ENCODE peak calls at places on chromosomes 3 and 15, in ten cellular contexts. One of them, this sample, is unnamed.

GRCh38 chr3:196492080-196492479 is 11.5 kb downstream of the RNF168 start:
- DNase-seq in GM18507: no peak
- DNase-seq in EL: no peak
- DNase-seq in adrenal gland: no peak
- DNase-seq in AG10803: no peak
- DNase-seq in upper lobe of right lung: no peak
- DNase-seq in activated CD4-positive, alpha-beta T cell treated with anti-CD3 and anti-CD28 coated beads for 1 hour: no peak
- DNase-seq in T-helper 9 cell: no peak
- DNase-seq in mucosa of descending colon: no peak
- DNase-seq in activated CD8-positive, alpha-beta T cell treated with anti-CD3 and anti-CD28 coated beads for 36 hours: no peak
- DNase-seq in this sample: no peak

GRCh38 chr3:105606052-105606451 is 239.3 kb downstream of the ALCAM start:
- DNase-seq in GM18507: no peak
- DNase-seq in EL: peak; percentile 46
- DNase-seq in adrenal gland: no peak
- DNase-seq in AG10803: peak; percentile 51
- DNase-seq in upper lobe of right lung: no peak
- DNase-seq in activated CD4-positive, alpha-beta T cell treated with anti-CD3 and anti-CD28 coated beads for 1 hour: no peak
- DNase-seq in T-helper 9 cell: no peak
- DNase-seq in mucosa of descending colon: no peak
- DNase-seq in activated CD8-positive, alpha-beta T cell treated with anti-CD3 and anti-CD28 coated beads for 36 hours: no peak
- DNase-seq in this sample: no peak

GRCh38 chr15:72475674-72476073 is 1.5 kb downstream of the ARIH1 start:
- DNase-seq in GM18507: no peak
- DNase-seq in EL: no peak
- DNase-seq in adrenal gland: no peak
- DNase-seq in AG10803: no peak
- DNase-seq in upper lobe of right lung: no peak
- DNase-seq in activated CD4-positive, alpha-beta T cell treated with anti-CD3 and anti-CD28 coated beads for 1 hour: no peak
- DNase-seq in T-helper 9 cell: no peak
- DNase-seq in mucosa of descending colon: no peak
- DNase-seq in activated CD8-positive, alpha-beta T cell treated with anti-CD3 and anti-CD28 coated beads for 36 hours: no peak
- DNase-seq in this sample: no peak

GRCh38 chr3:143597774-143598652 is 250.3 kb downstream of the SLC9A9 start:
- DNase-seq in GM18507: no peak
- DNase-seq in EL: no peak
- DNase-seq in adrenal gland: no peak
- DNase-seq in AG10803: no peak
- DNase-seq in upper lobe of right lung: no peak
- DNase-seq in activated CD4-positive, alpha-beta T cell treated with anti-CD3 and anti-CD28 coated beads for 1 hour: no peak
- DNase-seq in T-helper 9 cell: no peak
- DNase-seq in mucosa of descending colon: no peak
- DNase-seq in activated CD8-positive, alpha-beta T cell treated with anti-CD3 and anti-CD28 coated beads for 36 hours: no peak
- DNase-seq in this sample: no peak

GRCh38 chr15:65077981-65078352 is 1.4 kb downstream of the KBTBD13 start:
- DNase-seq in GM18507: no peak
- DNase-seq in EL: peak; percentile 51
- DNase-seq in adrenal gland: peak; percentile 53
- DNase-seq in AG10803: peak; percentile 55
- DNase-seq in upper lobe of right lung: peak; percentile 86
- DNase-seq in activated CD4-positive, alpha-beta T cell treated with anti-CD3 and anti-CD28 coated beads for 1 hour: peak; percentile 29
- DNase-seq in T-helper 9 cell: peak; percentile 23
- DNase-seq in mucosa of descending colon: peak; percentile 88
- DNase-seq in activated CD8-positive, alpha-beta T cell treated with anti-CD3 and anti-CD28 coated beads for 36 hours: peak; percentile 69
- DNase-seq in this sample: peak; percentile 18

GRCh38 chr3:28924744-28925360 is 356.0 kb upstream of the RBMS3 start:
- DNase-seq in GM18507: no peak
- DNase-seq in EL: peak; percentile 39
- DNase-seq in adrenal gland: no peak
- DNase-seq in AG10803: peak; percentile 36
- DNase-seq in upper lobe of right lung: no peak
- DNase-seq in activated CD4-positive, alpha-beta T cell treated with anti-CD3 and anti-CD28 coated beads for 1 hour: no peak
- DNase-seq in T-helper 9 cell: no peak
- DNase-seq in mucosa of descending colon: no peak
- DNase-seq in activated CD8-positive, alpha-beta T cell treated with anti-CD3 and anti-CD28 coated beads for 36 hours: no peak
- DNase-seq in this sample: no peak

GRCh38 chr15:42282344-42282743 is 9.1 kb upstream of the TMEM87A start:
- DNase-seq in GM18507: no peak
- DNase-seq in EL: no peak
- DNase-seq in adrenal gland: no peak
- DNase-seq in AG10803: no peak
- DNase-seq in upper lobe of right lung: no peak
- DNase-seq in activated CD4-positive, alpha-beta T cell treated with anti-CD3 and anti-CD28 coated beads for 1 hour: no peak
- DNase-seq in T-helper 9 cell: no peak
- DNase-seq in mucosa of descending colon: no peak
- DNase-seq in activated CD8-positive, alpha-beta T cell treated with anti-CD3 and anti-CD28 coated beads for 36 hours: no peak
- DNase-seq in this sample: no peak

GRCh38 chr3:11847607-11848006 is 922 bp upstream of the TAMM41 start:
- DNase-seq in GM18507: no peak
- DNase-seq in EL: no peak
- DNase-seq in adrenal gland: no peak
- DNase-seq in AG10803: no peak
- DNase-seq in upper lobe of right lung: no peak
- DNase-seq in activated CD4-positive, alpha-beta T cell treated with anti-CD3 and anti-CD28 coated beads for 1 hour: no peak
- DNase-seq in T-helper 9 cell: no peak
- DNase-seq in mucosa of descending colon: no peak
- DNase-seq in activated CD8-positive, alpha-beta T cell treated with anti-CD3 and anti-CD28 coated beads for 36 hours: peak; percentile 42
- DNase-seq in this sample: no peak

GRCh38 chr15:59976480-59976879 is 27.6 kb upstream of the FOXB1 start:
- DNase-seq in GM18507: no peak
- DNase-seq in EL: no peak
- DNase-seq in adrenal gland: no peak
- DNase-seq in AG10803: no peak
- DNase-seq in upper lobe of right lung: no peak
- DNase-seq in activated CD4-positive, alpha-beta T cell treated with anti-CD3 and anti-CD28 coated beads for 1 hour: no peak
- DNase-seq in T-helper 9 cell: no peak
- DNase-seq in mucosa of descending colon: no peak
- DNase-seq in activated CD8-positive, alpha-beta T cell treated with anti-CD3 and anti-CD28 coated beads for 36 hours: peak; percentile 87
- DNase-seq in this sample: peak; percentile 51

GRCh38 chr3:88713233-88713691 is 394.2 kb upstream of the EPHA3 start:
- DNase-seq in GM18507: no peak
- DNase-seq in EL: peak; percentile 21
- DNase-seq in adrenal gland: no peak
- DNase-seq in AG10803: peak; percentile 81
- DNase-seq in upper lobe of right lung: no peak
- DNase-seq in activated CD4-positive, alpha-beta T cell treated with anti-CD3 and anti-CD28 coated beads for 1 hour: no peak
- DNase-seq in T-helper 9 cell: no peak
- DNase-seq in mucosa of descending colon: no peak
- DNase-seq in activated CD8-positive, alpha-beta T cell treated with anti-CD3 and anti-CD28 coated beads for 36 hours: no peak
- DNase-seq in this sample: no peak

GRCh38 chr15:61188168-61188567 is 40.9 kb downstream of the RORA start:
- DNase-seq in GM18507: no peak
- DNase-seq in EL: no peak
- DNase-seq in adrenal gland: no peak
- DNase-seq in AG10803: no peak
- DNase-seq in upper lobe of right lung: no peak
- DNase-seq in activated CD4-positive, alpha-beta T cell treated with anti-CD3 and anti-CD28 coated beads for 1 hour: no peak
- DNase-seq in T-helper 9 cell: no peak
- DNase-seq in mucosa of descending colon: no peak
- DNase-seq in activated CD8-positive, alpha-beta T cell treated with anti-CD3 and anti-CD28 coated beads for 36 hours: no peak
- DNase-seq in this sample: no peak

This sample was measured in effector memory CD8-positive, alpha-beta T cell.